ENCODE peak calls at places on chromosomes 7 and 10, in five cellular contexts. J is GM03348, Y is hippocampal formation, F is T47D, B is iPS-NIHi11. P is an unnamed sample.
A peak's percentile ranks its signal among the peaks of the same experiment; 100 is the strongest.

GRCh38 chr10:43231523-43232078 is 35.3 kb downstream of the RASGEF1A start:
- DNase-seq in J (no peak), Y (no peak), F (no peak), B (no peak), P (no peak)

GRCh38 chr10:132774179-132774904 is 11.6 kb downstream of the NKX6-2 start:
- DNase-seq in J (no peak), Y (no peak), F (no peak), B (no peak), P (no peak)

GRCh38 chr10:74835963-74836362 is 9.6 kb downstream of the KAT6B start:
- DNase-seq in J (no peak), Y (no peak), F (no peak), B (no peak), P (no peak)

GRCh38 chr10:78863121-78863520 is 205.6 kb upstream of the ZMIZ1 start:
- DNase-seq in J (no peak), Y (no peak), F (no peak), B (no peak), P (no peak)

GRCh38 chr10:79410315-79411094 is 34.9 kb downstream of the ZCCHC24 start:
- DNase-seq in J (no peak), Y (no peak), F (no peak), B (no peak), P (no peak)

GRCh38 chr7:26127411-26127810 is 24.6 kb upstream of the NFE2L3 start:
- DNase-seq in J (no peak), Y (no peak), F (no peak), B (no peak), P (no peak)

GRCh38 chr7:95537483-95537882 is 51.7 kb downstream of the ASB4 start:
- DNase-seq in J (no peak), Y (no peak), F (no peak), B (no peak), P (no peak)

GRCh38 chr10:93461807-93462178 is 20.3 kb downstream of the MYOF start:
- DNase-seq in J (peak; percentile 38), Y (no peak), F (peak; percentile 88), B (no peak), P (no peak)

GRCh38 chr10:132027423-132027983 is 38.2 kb upstream of the JAKMIP3 start:
- DNase-seq in J (no peak), Y (no peak), F (no peak), B (no peak), P (no peak)

GRCh38 chr10:116298586-116298985 is 25.6 kb upstream of the GFRA1 start:
- DNase-seq in J (no peak), Y (no peak), F (no peak), B (no peak), P (no peak)

GRCh38 chr7:94933256-94933990 is 26.0 kb downstream of the PPP1R9A start:
- DNase-seq in J (no peak), Y (no peak), F (no peak), B (no peak), P (no peak)

GRCh38 chr10:21100871-21101514 is 203.9 kb upstream of the NEBL start:
- DNase-seq in J (no peak), Y (no peak), F (no peak), B (no peak), P (no peak)

GRCh38 chr7:135966341-135967043 is 10.7 kb downstream of the MTPN start:
- DNase-seq in J (no peak), Y (no peak), F (no peak), B (no peak), P (no peak)

GRCh38 chr10:132470306-132471124 is 67.1 kb upstream of the INPP5A start:
- DNase-seq in J (no peak), Y (no peak), F (no peak), B (no peak), P (no peak)

GRCh38 chr10:48468866-48469511 is 135.9 kb downstream of the ARHGAP22 start:
- DNase-seq in J (no peak), Y (no peak), F (no peak), B (no peak), P (no peak)

P was measured in amygdala.